ENCODE peak calls at places on chromosomes 4 and X, in ten cellular contexts. B is transverse colon, Q is tibial artery, Z is lung, T is tibial nerve, H is right atrium auricular region, A is mesenchymal stem cell, J is SJSA1, D is thoracic aorta, X is neural progenitor cell. E is an unnamed sample. For H3K4me1 and H3K27me3, the result is how much of the 10 kb centered on the place peaks cover.

GRCh38 chrX:72126048-72126415 is 5.7 kb downstream of the RTL5 start:
- DNase-seq in B (no peak), Q (no peak), Z (no peak), T (no peak), H (no peak), A (no peak), J (no peak), D (no peak), X (no peak), E (no peak)

GRCh38 chr4:138665851-138666250 is 349.7 kb upstream of the NOCT start:
- DNase-seq in B (no peak), Q (no peak), Z (no peak), T (no peak), H (no peak), A (no peak), J (no peak), D (no peak), X (no peak), E (no peak)

GRCh38 chr4:138222041-138222440 is 20.1 kb downstream of the SLC7A11 start:
- DNase-seq in B (no peak), Q (no peak), Z (no peak), T (no peak), H (no peak), A (peak), J (peak), D (no peak), X (no peak), E (no peak)

GRCh38 chrX:150486011-150486410 is 82.4 kb upstream of the MTM1 start:
- DNase-seq in B (peak), Q (peak), Z (no peak), T (peak), H (no peak), A (peak), J (peak), D (no peak), X (peak), E (no peak)

GRCh38 chr4:19698961-19699360 is 552.7 kb upstream of the SLIT2 start:
- DNase-seq in B (no peak), Q (no peak), Z (no peak), T (no peak), H (no peak), A (no peak), J (no peak), D (no peak), X (no peak), E (no peak)

GRCh38 chr4:44487341-44487740 is 38.7 kb upstream of the KCTD8 start:
- DNase-seq in B (no peak), Q (no peak), Z (no peak), T (no peak), H (no peak), A (no peak), J (no peak), D (no peak), X (no peak), E (no peak)

GRCh38 chr4:96736352-96736889 is 896.5 kb downstream of the PDHA2 start:
- DNase-seq in B (no peak), Q (no peak), Z (no peak), T (no peak), H (no peak), A (peak), J (peak), D (no peak), X (peak), E (no peak)

GRCh38 chr4:164261831-164262230 is 492.1 kb upstream of the SMIM31 start:
- DNase-seq in B (no peak), Q (no peak), Z (no peak), T (no peak), H (no peak), A (no peak), J (peak), D (no peak), X (no peak), E (no peak)

GRCh38 chr4:8356856-8357255 is 83.7 kb downstream of the ACOX3 start:
- DNase-seq in B (no peak), Q (peak), Z (no peak), T (no peak), H (no peak), A (no peak), J (no peak), D (no peak), X (no peak), E (no peak)

GRCh38 chr4:101806914-101807313 is 16.4 kb downstream of the BANK1 start:
- DNase-seq in B (no peak), Q (no peak), Z (no peak), T (no peak), H (no peak), A (peak), J (no peak), D (no peak), X (no peak), E (no peak)

GRCh38 chr4:119010909-119011606 is 122.4 kb downstream of the SYNPO2 start:
- DNase-seq in B (no peak), Q (peak), Z (peak), T (no peak), H (no peak), A (no peak), J (no peak), D (no peak), X (no peak), E (no peak)

GRCh38 chr4:7769936-7770674 is 169.6 kb downstream of the AFAP1 start:
- DNase-seq in B (no peak), Q (peak), Z (no peak), T (no peak), H (no peak), A (no peak), J (peak), D (no peak), X (peak), E (no peak)

GRCh38 chr4:91325495-91325894 is 978.3 kb upstream of the GRID2 start:
- DNase-seq in B (no peak), Q (no peak), Z (no peak), T (peak), H (no peak), A (peak), J (no peak), D (peak), X (no peak), E (no peak)

GRCh38 chr4:175791221-175791620 is 20.8 kb downstream of the GPM6A start:
- DNase-seq in B (no peak), Q (no peak), Z (no peak), T (no peak), H (no peak), A (no peak), J (no peak), D (no peak), X (no peak), E (no peak)

GRCh38 chr4:168514249-168514852 is 17.5 kb downstream of the PALLD start:
- DNase-seq in B (no peak), Q (no peak), Z (no peak), T (no peak), H (no peak), A (peak), J (peak), D (no peak), X (peak), E (no peak)

GRCh38 chr4:40283968-40284367 is 51.2 kb upstream of the CHRNA9 start:
- DNase-seq in B (no peak), Q (no peak), Z (no peak), T (no peak), H (no peak), A (no peak), J (peak), D (no peak), X (no peak), E (no peak)

GRCh38 chr4:81330018-81330417 is 115.0 kb upstream of the PRKG2 start:
- DNase-seq in B (no peak), Q (no peak), Z (no peak), T (no peak), H (no peak), A (no peak), J (no peak), D (no peak), X (no peak), E (no peak)

GRCh38 chr4:128553665-128554515 is 255.6 kb upstream of the JADE1 start:
- DNase-seq in B (no peak), Q (no peak), Z (no peak), T (no peak), H (no peak), A (no peak), J (peak), D (no peak), X (no peak), E (no peak)

GRCh38 chr4:173371292-173372192 is 788 bp downstream of the SAP30 start:
- DNase-seq in B (peak), Q (peak), Z (peak), T (peak), H (peak), A (peak), J (peak), D (peak), X (peak), E (no peak)

GRCh38 chr4:121824171-121824527 is 466 bp upstream of the CCNA2 start:
- DNase-seq in B (no peak), Q (no peak), Z (no peak), T (no peak), H (no peak), A (no peak), J (no peak), D (no peak), X (no peak), E (no peak)

GRCh38 chrX:109626637-109627036 is 1.7 kb upstream of the KCNE5 start:
- DNase-seq in B (no peak), Q (no peak), Z (no peak), T (no peak), H (no peak), A (no peak), J (no peak), D (no peak), X (no peak), E (no peak)

GRCh38 chr4:87502580-87503238 is 26.5 kb downstream of the SPARCL1 start:
- DNase-seq in B (no peak), Q (no peak), Z (no peak), T (no peak), H (no peak), A (peak), J (no peak), D (no peak), X (no peak), E (no peak)

GRCh38 chrX:106791495-106791894 is 11.0 kb upstream of the TBC1D8B start:
- DNase-seq in B (no peak), Q (no peak), Z (no peak), T (no peak), H (no peak), A (no peak), J (no peak), D (no peak), X (no peak), E (no peak)

GRCh38 chr4:102302762-102303161 is 42.5 kb downstream of the SLC39A8 start:
- DNase-seq in B (no peak), Q (no peak), Z (no peak), T (no peak), H (no peak), A (no peak), J (no peak), D (no peak), X (no peak), E (no peak)

GRCh38 chr4:170110290-170110672 is 20.5 kb upstream of the AADAT start:
- DNase-seq in B (no peak), Q (no peak), Z (no peak), T (no peak), H (no peak), A (no peak), J (no peak), D (no peak), X (peak), E (no peak)

GRCh38 chr4:118834960-118835895 is 698 bp downstream of the SEC24D start:
- DNase-seq in B (peak), Q (peak), Z (peak), T (peak), H (peak), A (peak), J (peak), D (peak), X (peak), E (peak)

GRCh38 chrX:101206471-101206870 is 13.1 kb upstream of the DRP2 start:
- DNase-seq in B (no peak), Q (no peak), Z (no peak), T (no peak), H (no peak), A (peak), J (no peak), D (no peak), X (peak), E (no peak)

GRCh38 chrX:129957241-129958099 is 25.0 kb upstream of the BCORL1 start:
- DNase-seq in B (peak), Q (peak), Z (peak), T (peak), H (peak), A (peak), J (peak), D (no peak), X (peak), E (peak)
- H3K4me1 ChIP-seq in B (under half), Q (under half), Z (under half), T (under half), H (under half), A (under half), J (under half), D (under half), X (under half), E (under half)

DNA sequence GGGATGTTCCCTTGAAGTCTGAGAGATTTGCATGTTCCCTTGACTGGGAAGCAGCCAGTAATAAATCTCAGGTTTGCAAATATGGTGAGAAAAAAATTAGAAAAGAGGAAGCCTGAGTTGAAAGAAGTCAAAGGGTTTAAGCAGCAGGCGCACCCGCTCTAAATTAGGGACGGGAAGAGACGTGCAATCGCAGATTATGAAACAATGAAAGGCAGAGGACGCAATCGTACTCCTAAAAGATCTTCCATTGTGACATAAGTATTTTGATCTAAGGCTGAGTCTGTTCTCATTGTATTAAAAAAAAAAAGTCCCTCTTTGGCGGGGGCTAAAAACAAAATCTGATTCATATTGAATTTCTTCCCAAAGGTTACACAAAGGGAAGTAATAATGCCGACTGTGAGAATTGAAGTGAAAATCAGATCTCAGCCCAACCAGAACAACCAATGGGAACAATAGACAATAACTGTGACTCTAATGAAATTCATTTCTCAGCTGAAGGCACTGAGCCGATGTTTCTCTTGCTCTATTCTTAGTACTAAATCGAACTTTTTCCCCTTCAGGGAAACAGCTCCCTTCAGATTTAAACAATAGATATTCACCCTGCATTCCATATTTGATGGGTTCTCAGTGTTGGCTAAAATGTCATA is 28.3 kb downstream of the SAT1 start:
- DNase-seq in B (no peak), Q (no peak), Z (no peak), T (no peak), H (no peak), A (no peak), J (no peak), D (no peak), X (no peak), E (no peak)
- H3K27ac ChIP-seq in B (peak), Q (no peak), Z (no peak), T (no peak), H (no peak), A (no peak), J (no peak), D (no peak), X (no peak), E (no peak)

DNA sequence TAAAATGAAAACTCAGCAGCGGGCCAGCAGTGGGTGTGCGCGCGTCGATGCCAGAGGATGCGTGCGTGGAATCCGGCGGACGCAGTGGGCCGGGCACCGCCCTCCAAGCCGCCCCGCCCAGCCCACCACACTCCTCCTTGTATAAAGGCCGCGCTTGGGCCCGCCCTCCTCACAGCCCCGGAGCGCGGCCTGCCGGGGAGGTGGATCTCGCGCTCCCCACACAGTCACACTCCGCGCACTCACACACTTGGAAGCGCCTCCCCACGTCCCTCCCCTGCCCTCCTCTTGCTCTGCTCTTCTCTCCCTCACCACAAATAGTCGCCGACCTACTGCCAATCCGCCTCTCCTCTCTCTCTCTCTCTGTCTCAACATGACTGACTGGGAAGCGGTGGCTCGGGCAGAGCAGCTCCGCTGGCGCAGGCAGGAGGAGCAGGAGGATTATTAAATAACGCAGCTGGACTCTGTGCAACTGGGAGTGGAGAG is at the start of gene CCSER1:
- DNase-seq in B (peak), Q (peak), Z (peak), T (peak), H (peak), A (peak), J (peak), D (peak), X (peak), E (peak)
- H3K27me3 ChIP-seq in B (under half), Q (under half), Z (under half), T (under half), H (under half), A (under half), J (under half), D (under half), X (half or more), E (under half)

DNA sequence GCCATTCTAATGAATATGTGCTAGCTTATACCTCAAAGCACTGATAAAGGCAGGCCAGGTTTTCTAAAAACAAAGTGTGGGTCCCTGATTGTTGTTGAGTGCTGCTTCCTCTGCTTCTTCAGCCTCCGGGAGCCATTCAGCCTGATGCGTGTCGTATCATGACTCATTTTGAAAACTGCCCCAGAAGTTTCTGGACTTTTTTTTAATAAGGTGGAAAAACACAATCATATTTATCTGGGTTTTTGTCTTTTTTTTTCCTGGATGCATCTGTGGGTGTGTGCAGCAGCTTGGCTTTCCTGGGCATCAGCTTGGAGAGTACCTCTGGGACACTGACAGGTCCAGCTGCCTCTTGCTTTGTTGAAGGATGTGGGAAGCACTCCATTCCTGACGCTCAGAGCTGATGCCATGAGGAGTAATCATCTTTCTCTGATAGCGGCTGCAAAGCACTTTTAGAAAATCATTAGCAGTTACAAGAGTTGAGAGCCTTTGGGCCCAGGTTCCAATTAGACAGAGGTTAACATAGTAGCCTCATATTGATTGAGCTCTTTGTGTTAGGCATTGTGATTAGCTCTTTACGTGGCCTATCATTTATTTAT is 66.9 kb downstream of the PARM1 start:
- DNase-seq in B (no peak), Q (no peak), Z (no peak), T (no peak), H (no peak), A (no peak), J (no peak), D (no peak), X (no peak), E (no peak)
- H3K4me1 ChIP-seq in B (under half), Q (under half), Z (under half), T (under half), H (under half), A (under half), J (under half), D (half or more), X (under half), E (under half)

GRCh38 chr4:106079616-106080015 is 184.3 kb downstream of the NPNT start:
- DNase-seq in B (no peak), Q (no peak), Z (no peak), T (no peak), H (no peak), A (no peak), J (no peak), D (no peak), X (no peak), E (no peak)

GRCh38 chr4:106083065-106083464 is 187.8 kb downstream of the NPNT start:
- DNase-seq in B (no peak), Q (no peak), Z (no peak), T (no peak), H (no peak), A (no peak), J (no peak), D (no peak), X (no peak), E (no peak)

DNA sequence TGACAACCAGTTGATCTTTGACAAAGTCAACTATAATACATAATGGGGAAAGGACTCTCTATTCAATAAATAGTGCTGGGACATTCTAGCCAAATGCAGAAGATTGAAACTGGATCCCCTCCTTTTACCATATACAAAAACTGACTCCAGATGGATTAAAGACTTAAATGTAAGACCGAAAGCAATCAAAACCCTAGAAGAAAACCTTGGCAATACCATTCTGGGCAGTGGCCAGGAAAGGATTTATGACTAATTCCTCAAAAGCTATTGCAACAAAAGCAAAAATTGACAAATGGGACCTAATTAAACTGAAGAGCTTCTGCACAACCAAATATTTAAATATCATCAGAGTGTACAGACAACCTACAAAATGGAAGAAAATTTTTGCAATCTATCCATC is 185.1 kb downstream of the NPNT start:
- DNase-seq in B (no peak), Q (no peak), Z (no peak), T (no peak), H (no peak), A (no peak), J (no peak), D (no peak), X (no peak), E (no peak)
- H3K27ac ChIP-seq in B (no peak), Q (no peak), Z (no peak), T (no peak), H (no peak), A (no peak), J (no peak), D (no peak), X (no peak), E (no peak)

GRCh38 chr4:38017579-38017978 is 57.4 kb downstream of the PTTG2 start:
- DNase-seq in B (no peak), Q (no peak), Z (no peak), T (no peak), H (no peak), A (no peak), J (no peak), D (no peak), X (no peak), E (no peak)

GRCh38 chr4:38013461-38014366 is 53.5 kb downstream of the PTTG2 start:
- DNase-seq in B (no peak), Q (peak), Z (no peak), T (no peak), H (no peak), A (no peak), J (no peak), D (no peak), X (no peak), E (no peak)

GRCh38 chr4:38015886-38016515 is 55.8 kb downstream of the PTTG2 start:
- DNase-seq in B (no peak), Q (no peak), Z (no peak), T (no peak), H (no peak), A (no peak), J (no peak), D (no peak), X (no peak), E (no peak)

GRCh38 chr4:38014421-38014852 is 54.2 kb downstream of the PTTG2 start:
- DNase-seq in B (no peak), Q (no peak), Z (no peak), T (no peak), H (no peak), A (no peak), J (no peak), D (no peak), X (no peak), E (no peak)

GRCh38 chr4:38016698-38017097 is 56.5 kb downstream of the PTTG2 start:
- DNase-seq in B (no peak), Q (no peak), Z (no peak), T (no peak), H (no peak), A (no peak), J (no peak), D (no peak), X (no peak), E (no peak)
- H3K27me3 ChIP-seq in B (under half), Q (under half), Z (under half), T (under half), H (under half), A (under half), J (under half), D (under half), X (under half), E (under half)